ENCODE peak calls at places on chromosomes 11 and 22, in four cellular contexts. Y is ELR, D is left ventricle myocardium inferior, C is GM13976. J is an unnamed sample.

GRCh38 chr11:14414470-14415461 is 55.8 kb upstream of the RRAS2 start:
- DNase-seq in Y (peak), D (no peak), C (peak), J (peak)

GRCh38 chr11:13317293-13318080 is 39.9 kb downstream of the BMAL1 start:
- DNase-seq in Y (no peak), D (no peak), C (no peak), J (no peak)

GRCh38 chr11:44978961-44979331 is 28.3 kb upstream of the TP53I11 start:
- DNase-seq in C (no peak), D (no peak), Y (no peak), J (peak)

GRCh38 chr11:44632466-44633123 is 67.1 kb downstream of the CD82 start:
- DNase-seq in C (peak), Y (peak), D (no peak), J (peak)

GRCh38 chr22:24585461-24585860 is 7.4 kb downstream of the LRRC75B start:
- DNase-seq in D (no peak), Y (no peak), C (no peak), J (no peak)

GRCh38 chr11:22670803-22671202 is 4.4 kb downstream of the GAS2 start:
- DNase-seq in D (no peak), C (no peak), Y (peak), J (peak)

GRCh38 chr11:61553373-61554171 is 27.3 kb downstream of the SYT7 start:
- DNase-seq in Y (no peak), D (no peak), C (no peak), J (peak)

GRCh38 chr22:27648853-27649252 is 152.7 kb downstream of the MN1 start:
- DNase-seq in Y (no peak), C (no peak), D (no peak), J (no peak)

GRCh38 chr22:37187891-37188761 is at the start of gene C1QTNF6:
- DNase-seq in C (no peak), D (peak), Y (peak), J (peak)

GRCh38 chr11:20762112-20762511 is 92.7 kb downstream of the NELL1 start:
- DNase-seq in D (no peak), Y (no peak), C (no peak), J (no peak)

GRCh38 chr11:111922803-111923202 is 4.1 kb downstream of the C11orf52 start:
- DNase-seq in C (no peak), Y (peak), D (no peak), J (no peak)

GRCh38 chr22:19674929-19675253 is 39.4 kb upstream of the SEPTIN5 start:
- DNase-seq in D (no peak), C (no peak), Y (no peak), J (no peak)

GRCh38 chr11:118401880-118402590 is 629 bp downstream of the ATP5MG start:
- DNase-seq in D (no peak), Y (peak), C (no peak), J (peak)

J was measured in Daoy.